ENCODE peak calls at places on chromosomes 13 and 19, in eight cellular contexts. I is transverse colon, H is endothelial cell of umbilical vein, X is breast epithelium, T is suprapubic skin, P is spleen, F is HCT116, B is vagina. E is an unnamed sample.

GRCh38 chr19:37007587-37008220 is 70.5 kb upstream of the ZNF420 start:
- DNase-seq in H (no peak), X (peak), P (peak), B (no peak), F (no peak), I (peak), T (no peak), E (peak)

GRCh38 chr13:50573046-50573445 is 270.4 kb downstream of the DLEU7 start:
- DNase-seq in F (no peak), B (no peak), T (no peak), X (no peak), I (no peak), H (no peak), P (no peak), E (no peak)

GRCh38 chr13:40527914-40528313 is 138.5 kb downstream of the FOXO1 start:
- DNase-seq in P (no peak), H (no peak), X (no peak), B (no peak), T (no peak), I (no peak), F (no peak), E (no peak)

GRCh38 chr19:46860846-46861690 is at the start of gene ARHGAP35:
- DNase-seq in B (no peak), H (no peak), F (no peak), T (peak), I (peak), X (peak), P (peak), E (no peak)

GRCh38 chr13:52085416-52085815 is 43.5 kb downstream of the NEK5 start:
- DNase-seq in T (no peak), P (no peak), I (no peak), X (no peak), F (no peak), B (no peak), H (no peak), E (no peak)

GRCh38 chr13:87331178-87331577 is 340.0 kb upstream of the SLITRK5 start:
- DNase-seq in I (no peak), F (no peak), T (no peak), P (no peak), X (no peak), B (no peak), H (no peak), E (peak)

GRCh38 chr19:13098291-13099072 is 4.2 kb downstream of the LYL1 start:
- DNase-seq in I (no peak), F (no peak), H (peak), P (peak), B (no peak), T (no peak), X (no peak), E (peak)

GRCh38 chr13:36129539-36129938 is 1.6 kb downstream of the DCLK1 start:
- DNase-seq in H (no peak), T (no peak), I (no peak), B (no peak), X (no peak), P (no peak), F (no peak), E (no peak)

GRCh38 chr13:95485045-95485517 is 67.4 kb upstream of the CLDN10 start:
- DNase-seq in P (no peak), I (no peak), H (peak), B (no peak), T (no peak), F (no peak), X (no peak), E (no peak)

GRCh38 chr19:1082165-1082927 is 12.8 kb downstream of the POLR2E start:
- DNase-seq in T (no peak), H (peak), I (peak), X (peak), P (peak), B (no peak), F (peak), E (peak)

GRCh38 chr13:111491021-111491420 is 170.6 kb downstream of the TEX29 start:
- DNase-seq in T (peak), P (peak), H (no peak), I (no peak), B (no peak), F (no peak), X (no peak), E (no peak)
- H3K27ac ChIP-seq in T (no peak), P (no peak), H (no peak), I (no peak), B (no peak), F (no peak), X (no peak), E (no peak)

DNA sequence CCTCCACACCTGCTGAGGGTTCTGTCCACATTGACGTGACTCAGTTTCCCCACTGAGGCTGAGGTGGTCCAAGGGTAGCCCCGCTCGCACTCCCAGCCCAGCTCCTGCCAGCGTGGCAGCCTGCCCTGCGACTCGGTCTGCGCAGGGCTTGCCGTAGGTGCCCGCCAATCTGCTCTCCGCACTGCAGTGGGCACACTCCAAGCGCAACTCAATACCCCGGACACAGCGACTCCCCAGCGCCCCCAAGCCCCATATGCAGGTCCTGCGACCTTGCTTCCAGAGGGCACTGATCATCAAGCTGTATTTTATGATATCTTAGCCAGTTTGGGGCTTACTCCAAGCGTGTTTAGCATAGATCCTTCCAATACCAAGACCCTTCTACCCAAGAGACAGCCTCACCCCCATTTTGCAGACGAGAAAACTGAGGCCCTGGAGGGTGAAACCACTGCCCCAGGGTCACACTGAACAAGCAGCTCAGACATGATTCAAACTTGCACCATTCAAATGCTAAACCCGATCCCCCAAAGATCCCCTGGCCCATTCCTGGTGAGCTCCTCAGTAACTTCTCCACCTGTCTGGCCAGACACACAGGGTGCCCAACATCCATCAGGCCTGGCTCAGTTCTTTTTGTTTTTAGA is 13.5 kb downstream of the PTPRS start:
- DNase-seq in X (no peak), H (no peak), I (no peak), B (no peak), F (no peak), P (no peak), T (no peak), E (no peak)
- TF ChIP-seq POLR2AphosphoS5 in X (no peak), H (no peak), I (no peak), B (no peak), F (no peak), P (no peak), T (no peak), E (no peak)

GRCh38 chr19:9791552-9792181 is 23.1 kb upstream of the ZNF846 start:
- DNase-seq in X (peak), B (peak), F (no peak), P (peak), I (peak), T (peak), H (peak), E (peak)
- TF ChIP-seq POLR2A in X (no peak), B (no peak), F (no peak), P (no peak), I (peak), T (no peak), H (no peak), E (peak)

DNA sequence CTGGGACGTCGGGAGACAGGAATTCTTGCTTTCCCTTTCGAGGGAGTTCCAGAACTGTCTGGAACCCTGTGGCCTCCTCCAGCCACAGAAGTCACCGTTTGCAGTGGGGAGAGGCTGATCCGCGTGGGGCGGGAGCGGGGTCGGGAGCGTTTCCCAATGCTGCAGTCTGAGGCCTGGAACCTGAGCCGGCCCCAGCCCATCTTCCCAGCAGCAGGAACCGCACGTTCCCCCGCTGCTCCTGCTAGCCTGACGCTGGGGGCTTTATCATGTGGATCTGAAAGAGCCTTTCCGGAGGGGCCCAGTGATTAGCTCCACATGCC is 13.4 kb downstream of the DPP9 start:
- DNase-seq in H (no peak), I (no peak), X (no peak), B (no peak), P (no peak), T (no peak), F (no peak), E (no peak)
- H3K27ac ChIP-seq in H (no peak), I (peak), X (peak), B (peak), P (peak), T (peak), F (no peak), E (no peak)

GRCh38 chr19:56874530-56874929 is 34.0 kb upstream of the PEG3 start:
- DNase-seq in B (no peak), F (no peak), X (no peak), P (no peak), I (no peak), H (no peak), T (no peak), E (no peak)
- TF ChIP-seq POLR2AphosphoS5 in B (no peak), F (no peak), X (no peak), P (no peak), I (no peak), H (no peak), T (no peak), E (no peak)

E was measured in prostate gland.